ENCODE peak calls at places on chromosomes 12 and 14, in seven cellular contexts. U is HepG2, T is H1, P is GM12878, X is K562, D is HCT116, V is WTC11. E is an unnamed sample.

GRCh38 chr14:99188721-99189120 is 83.3 kb downstream of the BCL11B start:
- DNase-seq in D (no peak), X (peak), V (peak), P (no peak), T (no peak), U (no peak), E (no peak)

GRCh38 chr12:91613223-91613779 is 430.7 kb upstream of the DCN start:
- DNase-seq in X (no peak), P (no peak), U (no peak), T (no peak), V (no peak), D (no peak), E (no peak)

GRCh38 chr12:71973687-71974086 is 35.0 kb downstream of the TPH2 start:
- DNase-seq in T (no peak), U (no peak), P (no peak), V (no peak), D (no peak), X (no peak), E (no peak)

GRCh38 chr12:46907791-46908190 is 82.0 kb upstream of the SLC38A4 start:
- DNase-seq in T (no peak), X (no peak), D (no peak), U (no peak), P (no peak), V (no peak), E (no peak)

GRCh38 chr12:51028811-51029146 is 2.6 kb upstream of the SLC11A2 start:
- DNase-seq in V (no peak), P (no peak), D (no peak), X (no peak), T (no peak), U (no peak), E (no peak)

GRCh38 chr14:99734406-99735051 is 50.4 kb downstream of the CYP46A1 start:
- DNase-seq in D (no peak), T (no peak), P (no peak), U (no peak), V (peak), X (no peak), E (no peak)

GRCh38 chr14:33452982-33453381 is 497.9 kb downstream of the EGLN3 start:
- DNase-seq in X (no peak), D (no peak), P (no peak), U (no peak), T (no peak), V (no peak), E (no peak)

GRCh38 chr12:2083561-2083960 is 30.8 kb downstream of the CACNA1C start:
- DNase-seq in T (no peak), D (no peak), X (no peak), U (no peak), V (no peak), P (no peak), E (no peak)

GRCh38 chr12:71755146-71755892 is 656 bp downstream of the RAB21 start:
- DNase-seq in V (no peak), D (no peak), T (no peak), U (peak), X (no peak), P (peak), E (peak)

GRCh38 chr12:85441740-85442139 is 161.7 kb downstream of the ALX1 start:
- DNase-seq in P (no peak), X (no peak), T (no peak), D (peak), V (no peak), U (peak), E (no peak)

GRCh38 chr14:25121342-25122129 is 71.6 kb upstream of the STXBP6 start:
- DNase-seq in T (no peak), V (no peak), X (peak), P (no peak), U (peak), D (no peak), E (no peak)

GRCh38 chr12:9323144-9323681 is 115.0 kb upstream of the PZP start:
- DNase-seq in T (no peak), U (no peak), P (no peak), X (peak), D (no peak), V (no peak), E (no peak)

GRCh38 chr14:57714487-57714899 is 151.4 kb downstream of the SLC35F4 start:
- DNase-seq in U (no peak), T (no peak), X (no peak), P (no peak), D (no peak), V (no peak), E (peak)

GRCh38 chr12:57004651-57005050 is 1.7 kb downstream of the ZBTB39 start:
- DNase-seq in U (no peak), T (no peak), D (no peak), V (no peak), X (no peak), P (no peak), E (no peak)

GRCh38 chr12:41724216-41724615 is 420.5 kb downstream of the GXYLT1 start:
- DNase-seq in V (no peak), D (no peak), T (no peak), X (no peak), P (no peak), U (no peak), E (no peak)

GRCh38 chr12:5568325-5568981 is 136.5 kb downstream of the NTF3 start:
- DNase-seq in T (no peak), D (no peak), V (no peak), U (peak), P (no peak), X (no peak), E (no peak)

GRCh38 chr12:75909714-75910451 is 121.7 kb downstream of the PHLDA1 start:
- DNase-seq in V (no peak), X (no peak), D (no peak), U (peak), T (no peak), P (no peak), E (no peak)

DNA sequence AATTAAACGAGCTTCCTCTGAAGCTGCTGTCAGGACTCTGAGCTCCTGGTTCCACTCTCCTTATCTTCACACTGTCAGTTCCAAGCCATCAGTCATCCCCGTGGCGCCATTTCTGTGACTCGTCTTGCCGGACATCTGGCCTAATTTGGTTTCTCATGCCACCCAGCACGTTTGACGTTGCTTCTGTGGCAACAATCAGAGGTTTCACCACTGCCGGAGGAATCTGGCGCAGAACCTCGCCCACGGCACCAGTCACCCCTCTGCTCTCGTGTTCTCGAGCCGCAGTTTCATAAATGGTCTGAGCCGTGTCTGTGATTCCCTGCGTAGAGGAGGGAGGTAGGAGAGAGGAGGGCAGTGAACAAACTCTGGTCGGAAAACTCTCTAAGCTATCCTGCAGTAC is 29.7 kb downstream of the BDKRB1 start:
- DNase-seq in D (no peak), T (no peak), P (no peak), U (no peak), X (no peak), V (no peak), E (no peak)
- TF ChIP-seq SP1 in D (no peak), T (no peak), P (no peak), U (no peak), X (no peak), V (no peak), E (no peak)

DNA sequence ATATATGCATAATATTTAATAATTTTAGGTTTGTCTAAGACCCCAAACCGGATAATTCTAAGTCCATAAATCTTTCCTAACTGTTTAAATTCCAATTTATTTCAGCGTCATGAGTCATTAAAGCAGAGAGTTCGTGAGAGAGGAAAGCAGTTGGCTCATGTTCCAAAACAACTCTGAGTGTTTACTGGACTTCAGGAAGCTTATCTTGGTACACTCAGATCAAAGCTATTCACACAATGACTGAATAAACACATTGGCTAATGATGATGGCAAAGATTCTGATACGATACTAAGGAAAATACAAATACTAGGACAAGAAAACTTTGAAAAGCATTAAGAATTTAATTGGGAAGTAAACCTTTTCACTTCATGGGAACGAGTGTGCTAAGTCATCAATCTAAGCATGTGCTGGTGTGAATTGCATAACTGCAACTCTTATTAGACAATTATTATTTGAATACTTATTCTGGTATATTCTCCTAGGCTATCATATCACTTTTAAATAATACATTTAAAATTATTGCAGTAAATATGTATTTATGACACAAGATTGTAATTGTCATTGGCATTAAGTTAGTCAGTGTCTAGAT is 34.8 kb upstream of the CLEC14A start:
- DNase-seq in P (no peak), T (no peak), D (no peak), X (no peak), U (peak), V (no peak), E (no peak)
- TF ChIP-seq SP1 in P (no peak), T (no peak), D (no peak), X (no peak), U (no peak), V (no peak), E (no peak)

GRCh38 chr12:25069221-25069620 is 120.3 kb upstream of the BCAT1 start:
- DNase-seq in D (no peak), V (no peak), X (no peak), U (no peak), T (no peak), P (no peak), E (no peak)
- TF ChIP-seq SP1 in D (no peak), V (no peak), X (no peak), U (no peak), T (no peak), P (no peak), E (no peak)

DNA sequence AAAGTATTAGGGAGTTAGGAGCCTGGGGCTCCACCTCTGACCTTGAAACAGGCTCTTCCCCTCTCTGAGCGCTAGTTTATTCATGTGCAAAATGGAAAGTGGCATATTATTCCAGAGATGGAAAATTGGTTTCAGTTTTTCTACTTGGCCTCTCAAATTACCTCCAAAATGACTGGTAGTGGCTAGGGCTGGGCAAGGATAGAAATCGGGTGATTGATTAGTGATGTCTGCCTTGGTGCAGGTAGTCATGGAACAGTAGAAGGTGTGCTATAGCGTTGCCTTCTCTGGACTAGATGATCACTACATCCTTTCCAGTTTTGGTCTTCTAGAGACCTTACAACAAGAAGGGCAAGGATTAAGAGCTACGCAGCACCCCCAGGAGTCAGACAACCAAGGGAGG is 8.6 kb upstream of the MSI1 start:
- DNase-seq in U (no peak), D (no peak), T (no peak), V (no peak), P (no peak), X (no peak), E (no peak)
- TF ChIP-seq SP1 in U (no peak), D (no peak), T (no peak), V (no peak), P (no peak), X (no peak), E (no peak)

GRCh38 chr12:162467-163307 is 51.3 kb downstream of the SLC6A12 start:
- DNase-seq in U (no peak), T (no peak), P (no peak), X (no peak), V (no peak), D (no peak), E (peak)
- TF ChIP-seq SP1 in U (no peak), T (no peak), P (no peak), X (no peak), V (no peak), D (no peak), E (no peak)

E was measured in HEK293T.